ENCODE peak calls at places on chromosome 22, in six cellular contexts. One of them, this sample, is unnamed.

GRCh38 chr22:27918351-27919221 is 470 bp downstream of the PITPNB start:
- DNase-seq in ovary: peak; percentile 75
- DNase-seq in AG04449: no peak
- DNase-seq in Peyer's patch: peak; percentile 29
- DNase-seq in PC-9: peak; percentile 64
- DNase-seq in right lobe of liver: peak; percentile 64
- DNase-seq in this sample: no peak

GRCh38 chr22:36481393-36482168 is at the start of gene TXN2:
- DNase-seq in ovary: peak; percentile 98
- DNase-seq in AG04449: peak; percentile 71
- DNase-seq in Peyer's patch: peak; percentile 97
- DNase-seq in PC-9: peak; percentile 90
- DNase-seq in right lobe of liver: peak; percentile 97
- DNase-seq in this sample: peak; percentile 82

GRCh38 chr22:44561139-44561840 is 63.3 kb upstream of the RTL6 start:
- DNase-seq in ovary: no peak
- DNase-seq in AG04449: no peak
- DNase-seq in Peyer's patch: no peak
- DNase-seq in PC-9: no peak
- DNase-seq in right lobe of liver: peak; percentile 2
- DNase-seq in this sample: no peak

GRCh38 chr22:43129426-43130425 is 13.5 kb downstream of the MCAT start:
- DNase-seq in ovary: no peak
- DNase-seq in AG04449: no peak
- DNase-seq in Peyer's patch: no peak
- DNase-seq in PC-9: peak; percentile 27
- DNase-seq in right lobe of liver: no peak
- DNase-seq in this sample: no peak

GRCh38 chr22:21634844-21635243 is 2.3 kb downstream of the CCDC116 start:
- DNase-seq in ovary: no peak
- DNase-seq in AG04449: no peak
- DNase-seq in Peyer's patch: no peak
- DNase-seq in PC-9: no peak
- DNase-seq in right lobe of liver: no peak
- DNase-seq in this sample: no peak

GRCh38 chr22:22593964-22594656 is 35.0 kb upstream of the PRAME start:
- DNase-seq in ovary: no peak
- DNase-seq in AG04449: no peak
- DNase-seq in Peyer's patch: peak; percentile 65
- DNase-seq in PC-9: peak; percentile 40
- DNase-seq in right lobe of liver: peak; percentile 53
- DNase-seq in this sample: peak; percentile 6

GRCh38 chr22:24390576-24390975 is 36.8 kb upstream of the ADORA2A start:
- DNase-seq in ovary: no peak
- DNase-seq in AG04449: no peak
- DNase-seq in Peyer's patch: no peak
- DNase-seq in PC-9: no peak
- DNase-seq in right lobe of liver: no peak
- DNase-seq in this sample: no peak

GRCh38 chr22:30933457-30933856 is 35.1 kb downstream of the MORC2 start:
- DNase-seq in ovary: no peak
- DNase-seq in AG04449: no peak
- DNase-seq in Peyer's patch: no peak
- DNase-seq in PC-9: no peak
- DNase-seq in right lobe of liver: no peak
- DNase-seq in this sample: no peak

GRCh38 chr22:32407936-32408335 is 4.1 kb downstream of the RTCB start:
- DNase-seq in ovary: no peak
- DNase-seq in AG04449: no peak
- DNase-seq in Peyer's patch: no peak
- DNase-seq in PC-9: no peak
- DNase-seq in right lobe of liver: no peak
- DNase-seq in this sample: no peak

GRCh38 chr22:26992556-26992955 is 335.2 kb downstream of the MIAT start:
- DNase-seq in ovary: no peak
- DNase-seq in AG04449: no peak
- DNase-seq in Peyer's patch: no peak
- DNase-seq in PC-9: no peak
- DNase-seq in right lobe of liver: no peak
- DNase-seq in this sample: no peak

GRCh38 chr22:49979587-49980264 is 19.2 kb downstream of the PIM3 start:
- DNase-seq in ovary: peak; percentile 13
- DNase-seq in AG04449: no peak
- DNase-seq in Peyer's patch: no peak
- DNase-seq in PC-9: no peak
- DNase-seq in right lobe of liver: no peak
- DNase-seq in this sample: no peak
- H3K4me3 ChIP-seq in ovary: no peak overlapping the region
- H3K4me3 ChIP-seq in AG04449: no peak overlapping the region
- H3K4me3 ChIP-seq in Peyer's patch: no peak overlapping the region
- H3K4me3 ChIP-seq in PC-9: no peak overlapping the region
- H3K4me3 ChIP-seq in right lobe of liver: no peak overlapping the region
- H3K4me3 ChIP-seq in this sample: no peak overlapping the region

GRCh38 chr22:17269607-17270261 is 50.5 kb upstream of the ADA2 start:
- DNase-seq in ovary: no peak
- DNase-seq in AG04449: no peak
- DNase-seq in Peyer's patch: no peak
- DNase-seq in PC-9: no peak
- DNase-seq in right lobe of liver: peak; percentile 84
- DNase-seq in this sample: no peak

GRCh38 chr22:17269224-17269606 is 50.0 kb upstream of the ADA2 start:
- DNase-seq in ovary: no peak
- DNase-seq in AG04449: no peak
- DNase-seq in Peyer's patch: no peak
- DNase-seq in PC-9: no peak
- DNase-seq in right lobe of liver: no peak
- DNase-seq in this sample: no peak

GRCh38 chr22:17266261-17266971 is 47.2 kb upstream of the ADA2 start:
- DNase-seq in ovary: peak; percentile 36
- DNase-seq in AG04449: no peak
- DNase-seq in Peyer's patch: no peak
- DNase-seq in PC-9: no peak
- DNase-seq in right lobe of liver: no peak
- DNase-seq in this sample: no peak

GRCh38 chr22:17267661-17268330 is 48.6 kb upstream of the ADA2 start:
- DNase-seq in ovary: no peak
- DNase-seq in AG04449: no peak
- DNase-seq in Peyer's patch: no peak
- DNase-seq in PC-9: no peak
- DNase-seq in right lobe of liver: no peak
- DNase-seq in this sample: no peak

DNA sequence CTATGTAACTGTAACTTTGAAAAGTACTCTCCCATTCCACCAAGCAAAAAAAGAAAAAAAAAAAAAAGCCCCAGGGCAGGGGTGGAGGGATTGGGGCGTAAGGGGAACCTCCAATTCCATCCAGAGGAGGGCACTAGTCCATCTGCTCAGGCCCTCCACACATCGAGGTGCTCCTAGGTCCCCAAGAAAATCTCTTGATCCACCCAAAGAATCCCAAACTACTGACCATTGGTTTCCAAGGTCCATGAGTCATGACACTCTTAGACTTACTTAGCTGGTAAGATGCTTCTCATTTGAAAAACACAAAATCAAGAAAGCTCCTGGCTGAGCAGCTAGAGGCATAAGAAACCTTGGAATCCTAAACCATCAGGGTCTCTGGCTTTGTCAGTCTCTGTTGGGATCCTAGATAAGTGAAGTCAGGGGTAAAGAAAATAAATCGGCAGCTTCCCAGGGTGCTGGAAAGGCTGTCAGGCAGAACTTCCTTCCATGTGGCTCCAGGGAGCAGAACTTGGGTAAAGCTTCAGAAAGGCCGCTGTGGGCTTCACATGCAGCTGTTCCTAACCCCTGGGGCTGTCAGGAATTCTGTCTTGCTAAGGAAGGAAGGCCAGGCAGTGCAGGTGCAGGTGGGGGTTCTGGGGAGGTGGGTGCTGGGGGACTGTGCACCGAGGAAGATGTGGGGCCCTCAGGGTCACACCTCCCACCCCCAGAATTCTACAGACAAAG is 49.4 kb upstream of the ADA2 start:
- DNase-seq in ovary: no peak
- DNase-seq in AG04449: no peak
- DNase-seq in Peyer's patch: no peak
- DNase-seq in PC-9: no peak
- DNase-seq in right lobe of liver: no peak
- DNase-seq in this sample: no peak
- TF ChIP-seq CTCF in ovary: no peak
- TF ChIP-seq CTCF in AG04449: no peak
- TF ChIP-seq CTCF in Peyer's patch: no peak
- TF ChIP-seq CTCF in PC-9: no peak
- TF ChIP-seq CTCF in right lobe of liver: no peak
- TF ChIP-seq CTCF in this sample: no peak

GRCh38 chr22:39431821-39432251 is 25.0 kb upstream of the MGAT3 start:
- DNase-seq in ovary: no peak
- DNase-seq in AG04449: no peak
- DNase-seq in Peyer's patch: no peak
- DNase-seq in PC-9: no peak
- DNase-seq in right lobe of liver: no peak
- DNase-seq in this sample: no peak

GRCh38 chr22:39431216-39431801 is 25.5 kb upstream of the MGAT3 start:
- DNase-seq in ovary: no peak
- DNase-seq in AG04449: no peak
- DNase-seq in Peyer's patch: no peak
- DNase-seq in PC-9: no peak
- DNase-seq in right lobe of liver: no peak
- DNase-seq in this sample: no peak

GRCh38 chr22:39433476-39434242 is 23.2 kb upstream of the MGAT3 start:
- DNase-seq in ovary: no peak
- DNase-seq in AG04449: no peak
- DNase-seq in Peyer's patch: no peak
- DNase-seq in PC-9: no peak
- DNase-seq in right lobe of liver: no peak
- DNase-seq in this sample: no peak

GRCh38 chr22:39430576-39431150 is 26.1 kb upstream of the MGAT3 start:
- DNase-seq in ovary: no peak
- DNase-seq in AG04449: no peak
- DNase-seq in Peyer's patch: no peak
- DNase-seq in PC-9: no peak
- DNase-seq in right lobe of liver: no peak
- DNase-seq in this sample: no peak

GRCh38 chr22:39432361-39432811 is 24.4 kb upstream of the MGAT3 start:
- DNase-seq in ovary: no peak
- DNase-seq in AG04449: no peak
- DNase-seq in Peyer's patch: no peak
- DNase-seq in PC-9: no peak
- DNase-seq in right lobe of liver: no peak
- DNase-seq in this sample: no peak
- H3K4me3 ChIP-seq in ovary: no peak overlapping the region
- H3K4me3 ChIP-seq in AG04449: no peak overlapping the region
- H3K4me3 ChIP-seq in Peyer's patch: no peak overlapping the region
- H3K4me3 ChIP-seq in PC-9: no peak overlapping the region
- H3K4me3 ChIP-seq in right lobe of liver: no peak overlapping the region
- H3K4me3 ChIP-seq in this sample: no peak overlapping the region

GRCh38 chr22:38070250-38070921 is 13.2 kb downstream of the PICK1 start:
- DNase-seq in ovary: no peak
- DNase-seq in AG04449: no peak
- DNase-seq in Peyer's patch: no peak
- DNase-seq in PC-9: no peak
- DNase-seq in right lobe of liver: no peak
- DNase-seq in this sample: no peak

GRCh38 chr22:38068641-38069371 is 11.6 kb downstream of the PICK1 start:
- DNase-seq in ovary: no peak
- DNase-seq in AG04449: no peak
- DNase-seq in Peyer's patch: no peak
- DNase-seq in PC-9: no peak
- DNase-seq in right lobe of liver: no peak
- DNase-seq in this sample: no peak

GRCh38 chr22:38067771-38068360 is 10.7 kb downstream of the PICK1 start:
- DNase-seq in ovary: no peak
- DNase-seq in AG04449: no peak
- DNase-seq in Peyer's patch: no peak
- DNase-seq in PC-9: no peak
- DNase-seq in right lobe of liver: no peak
- DNase-seq in this sample: no peak

GRCh38 chr22:38071421-38072321 is 12.3 kb downstream of the SLC16A8 start:
- DNase-seq in ovary: no peak
- DNase-seq in AG04449: no peak
- DNase-seq in Peyer's patch: no peak
- DNase-seq in PC-9: no peak
- DNase-seq in right lobe of liver: no peak
- DNase-seq in this sample: no peak

GRCh38 chr22:38069372-38070249 is 12.4 kb downstream of the PICK1 start:
- DNase-seq in ovary: no peak
- DNase-seq in AG04449: no peak
- DNase-seq in Peyer's patch: no peak
- DNase-seq in PC-9: no peak
- DNase-seq in right lobe of liver: peak; percentile 51
- DNase-seq in this sample: no peak
- TF ChIP-seq CTCF in ovary: no peak
- TF ChIP-seq CTCF in AG04449: peak; percentile 44
- TF ChIP-seq CTCF in Peyer's patch: no peak
- TF ChIP-seq CTCF in PC-9: peak; percentile 51
- TF ChIP-seq CTCF in right lobe of liver: peak; percentile 34
- TF ChIP-seq CTCF in this sample: peak; percentile 35

This sample was measured in LNCaP clone FGC.